ENCODE peak calls at places on chromosomes 13 and 19, in nine cellular contexts. One of them, this sample, is unnamed.

GRCh38 chr13:98222081-98222554 is 45.0 kb upstream of the RNF113B start:
- DNase-seq in psoas muscle: no peak
- DNase-seq in CD8-positive, alpha-beta T cell: no peak
- DNase-seq in dorsolateral prefrontal cortex: no peak
- DNase-seq in mammary epithelial cell: no peak
- DNase-seq in uterus: no peak
- DNase-seq in ascending aorta: no peak
- DNase-seq in heart left ventricle: no peak
- DNase-seq in Panc1: no peak
- DNase-seq in this sample: no peak

GRCh38 chr13:93290503-93290902 is 63.9 kb downstream of the GPC6 start:
- DNase-seq in heart left ventricle: no peak
- DNase-seq in Panc1: no peak
- DNase-seq in uterus: no peak
- DNase-seq in CD8-positive, alpha-beta T cell: no peak
- DNase-seq in mammary epithelial cell: no peak
- DNase-seq in psoas muscle: no peak
- DNase-seq in dorsolateral prefrontal cortex: no peak
- DNase-seq in ascending aorta: no peak
- DNase-seq in this sample: no peak

GRCh38 chr19:35766571-35767104 is 8.7 kb downstream of the PROSER3 start:
- DNase-seq in dorsolateral prefrontal cortex: no peak
- DNase-seq in ascending aorta: no peak
- DNase-seq in CD8-positive, alpha-beta T cell: no peak
- DNase-seq in heart left ventricle: no peak
- DNase-seq in Panc1: no peak
- DNase-seq in mammary epithelial cell: no peak
- DNase-seq in psoas muscle: peak; percentile 11
- DNase-seq in uterus: no peak
- DNase-seq in this sample: no peak

GRCh38 chr13:97296740-97297139 is 74.6 kb downstream of the MBNL2 start:
- DNase-seq in ascending aorta: no peak
- DNase-seq in uterus: no peak
- DNase-seq in CD8-positive, alpha-beta T cell: no peak
- DNase-seq in Panc1: no peak
- DNase-seq in mammary epithelial cell: no peak
- DNase-seq in heart left ventricle: no peak
- DNase-seq in dorsolateral prefrontal cortex: no peak
- DNase-seq in psoas muscle: no peak
- DNase-seq in this sample: no peak

GRCh38 chr13:24341439-24341838 is 32.1 kb downstream of the C1QTNF9 start:
- DNase-seq in mammary epithelial cell: peak; percentile 38
- DNase-seq in uterus: no peak
- DNase-seq in psoas muscle: no peak
- DNase-seq in ascending aorta: no peak
- DNase-seq in CD8-positive, alpha-beta T cell: no peak
- DNase-seq in dorsolateral prefrontal cortex: no peak
- DNase-seq in Panc1: no peak
- DNase-seq in heart left ventricle: no peak
- DNase-seq in this sample: no peak

GRCh38 chr19:14091885-14092462 is 1.4 kb upstream of the SAMD1 start:
- DNase-seq in Panc1: no peak
- DNase-seq in CD8-positive, alpha-beta T cell: no peak
- DNase-seq in ascending aorta: no peak
- DNase-seq in heart left ventricle: no peak
- DNase-seq in psoas muscle: no peak
- DNase-seq in dorsolateral prefrontal cortex: no peak
- DNase-seq in mammary epithelial cell: no peak
- DNase-seq in uterus: no peak
- DNase-seq in this sample: no peak

GRCh38 chr19:34128558-34129250 is 43.6 kb upstream of the LSM14A start:
- DNase-seq in ascending aorta: no peak
- DNase-seq in heart left ventricle: no peak
- DNase-seq in dorsolateral prefrontal cortex: no peak
- DNase-seq in CD8-positive, alpha-beta T cell: no peak
- DNase-seq in uterus: no peak
- DNase-seq in psoas muscle: no peak
- DNase-seq in mammary epithelial cell: no peak
- DNase-seq in Panc1: no peak
- DNase-seq in this sample: no peak

GRCh38 chr13:97028441-97029299 is 34.4 kb upstream of the OXGR1 start:
- DNase-seq in psoas muscle: peak; percentile 48
- DNase-seq in Panc1: peak; percentile 35
- DNase-seq in dorsolateral prefrontal cortex: no peak
- DNase-seq in ascending aorta: peak; percentile 84
- DNase-seq in CD8-positive, alpha-beta T cell: no peak
- DNase-seq in uterus: peak; percentile 35
- DNase-seq in heart left ventricle: no peak
- DNase-seq in mammary epithelial cell: peak; percentile 41
- DNase-seq in this sample: no peak

GRCh38 chr19:47713046-47714021 is at the start of gene EHD2:
- DNase-seq in mammary epithelial cell: peak; percentile 68
- DNase-seq in ascending aorta: peak; percentile 84
- DNase-seq in uterus: peak; percentile 87
- DNase-seq in psoas muscle: peak; percentile 77
- DNase-seq in CD8-positive, alpha-beta T cell: no peak
- DNase-seq in Panc1: no peak
- DNase-seq in dorsolateral prefrontal cortex: no peak
- DNase-seq in heart left ventricle: peak; percentile 91
- DNase-seq in this sample: no peak

GRCh38 chr13:23796546-23796945 is 92.7 kb downstream of the MIPEP start:
- DNase-seq in CD8-positive, alpha-beta T cell: no peak
- DNase-seq in heart left ventricle: no peak
- DNase-seq in uterus: no peak
- DNase-seq in mammary epithelial cell: no peak
- DNase-seq in Panc1: no peak
- DNase-seq in psoas muscle: no peak
- DNase-seq in ascending aorta: no peak
- DNase-seq in dorsolateral prefrontal cortex: no peak
- DNase-seq in this sample: no peak

GRCh38 chr13:30061217-30061616 is 210.8 kb upstream of the UBL3 start:
- DNase-seq in psoas muscle: no peak
- DNase-seq in CD8-positive, alpha-beta T cell: no peak
- DNase-seq in dorsolateral prefrontal cortex: no peak
- DNase-seq in Panc1: no peak
- DNase-seq in ascending aorta: no peak
- DNase-seq in mammary epithelial cell: no peak
- DNase-seq in heart left ventricle: no peak
- DNase-seq in uterus: no peak
- DNase-seq in this sample: no peak

DNA sequence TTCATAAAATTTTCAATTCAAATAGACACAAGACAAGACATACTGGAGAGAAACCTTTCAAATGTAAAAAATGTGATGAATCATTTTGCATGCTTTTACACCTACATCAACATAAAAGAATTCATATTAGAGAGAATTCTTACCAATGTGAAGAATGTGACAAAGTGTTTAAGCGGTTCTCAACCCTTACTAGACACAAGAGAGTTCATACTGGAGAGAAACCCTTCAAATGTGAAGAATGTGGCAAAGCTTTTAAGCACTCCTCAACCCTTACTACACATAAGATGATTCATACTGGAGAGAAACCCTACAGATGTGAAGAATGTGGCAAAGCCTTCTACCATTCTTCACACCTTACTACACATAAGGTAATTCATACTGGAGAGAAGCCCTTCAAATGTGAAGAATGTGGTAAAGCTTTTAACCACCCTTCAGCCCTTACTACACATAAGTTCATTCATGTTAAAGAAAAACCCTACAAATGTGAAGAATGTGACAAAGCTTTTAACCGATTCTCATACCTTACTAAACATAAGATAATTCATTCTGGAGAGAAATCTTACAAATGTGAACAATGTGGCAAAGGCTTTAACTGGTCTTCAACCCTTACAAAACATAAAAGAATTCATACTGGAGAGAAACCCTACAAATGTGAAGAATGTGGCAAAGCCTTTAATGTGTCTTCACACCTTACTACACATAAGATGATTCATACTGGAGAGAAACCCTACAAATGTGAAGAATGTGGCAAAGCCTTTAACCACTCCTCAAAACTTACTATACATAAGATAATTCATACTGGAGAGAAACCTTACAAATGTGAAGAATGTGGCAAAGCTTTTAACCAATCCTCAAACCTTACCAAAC is 24.6 kb upstream of the ZNF431 start:
- DNase-seq in CD8-positive, alpha-beta T cell: no peak
- DNase-seq in ascending aorta: no peak
- DNase-seq in uterus: no peak
- DNase-seq in psoas muscle: no peak
- DNase-seq in heart left ventricle: no peak
- DNase-seq in mammary epithelial cell: peak; percentile 51
- DNase-seq in dorsolateral prefrontal cortex: no peak
- DNase-seq in Panc1: no peak
- DNase-seq in this sample: no peak
- H3K4me3 ChIP-seq in CD8-positive, alpha-beta T cell: no peak overlapping the region
- H3K4me3 ChIP-seq in ascending aorta: no peak overlapping the region
- H3K4me3 ChIP-seq in uterus: no peak overlapping the region
- H3K4me3 ChIP-seq in psoas muscle: no peak overlapping the region
- H3K4me3 ChIP-seq in heart left ventricle: no peak overlapping the region
- H3K4me3 ChIP-seq in mammary epithelial cell: no peak overlapping the region
- H3K4me3 ChIP-seq in dorsolateral prefrontal cortex: no peak overlapping the region
- H3K4me3 ChIP-seq in Panc1: no peak overlapping the region
- H3K4me3 ChIP-seq in this sample: no peak overlapping the region

GRCh38 chr19:40933025-40933424 is 51.0 kb upstream of the CYP2A7 start:
- DNase-seq in ascending aorta: no peak
- DNase-seq in psoas muscle: no peak
- DNase-seq in dorsolateral prefrontal cortex: no peak
- DNase-seq in mammary epithelial cell: no peak
- DNase-seq in CD8-positive, alpha-beta T cell: no peak
- DNase-seq in uterus: no peak
- DNase-seq in heart left ventricle: no peak
- DNase-seq in Panc1: no peak
- DNase-seq in this sample: no peak
- H3K27ac ChIP-seq in ascending aorta: no peak overlapping the region
- H3K27ac ChIP-seq in psoas muscle: no peak overlapping the region
- H3K27ac ChIP-seq in dorsolateral prefrontal cortex: no peak overlapping the region
- H3K27ac ChIP-seq in mammary epithelial cell: no peak overlapping the region
- H3K27ac ChIP-seq in CD8-positive, alpha-beta T cell: no peak overlapping the region
- H3K27ac ChIP-seq in uterus: no peak overlapping the region
- H3K27ac ChIP-seq in heart left ventricle: no peak overlapping the region
- H3K27ac ChIP-seq in Panc1: no peak overlapping the region
- H3K27ac ChIP-seq in this sample: no peak overlapping the region

GRCh38 chr13:21594715-21595545 is 9.0 kb downstream of the MICU2 start:
- DNase-seq in CD8-positive, alpha-beta T cell: no peak
- DNase-seq in uterus: no peak
- DNase-seq in Panc1: no peak
- DNase-seq in ascending aorta: no peak
- DNase-seq in dorsolateral prefrontal cortex: no peak
- DNase-seq in mammary epithelial cell: no peak
- DNase-seq in heart left ventricle: no peak
- DNase-seq in psoas muscle: no peak
- DNase-seq in this sample: no peak

GRCh38 chr13:21590231-21590630 is 13.7 kb downstream of the MICU2 start:
- DNase-seq in uterus: no peak
- DNase-seq in mammary epithelial cell: no peak
- DNase-seq in psoas muscle: no peak
- DNase-seq in heart left ventricle: no peak
- DNase-seq in Panc1: no peak
- DNase-seq in dorsolateral prefrontal cortex: no peak
- DNase-seq in CD8-positive, alpha-beta T cell: no peak
- DNase-seq in ascending aorta: no peak
- DNase-seq in this sample: no peak

GRCh38 chr13:21596722-21597121 is 7.2 kb downstream of the MICU2 start:
- DNase-seq in ascending aorta: no peak
- DNase-seq in uterus: no peak
- DNase-seq in mammary epithelial cell: no peak
- DNase-seq in Panc1: no peak
- DNase-seq in dorsolateral prefrontal cortex: no peak
- DNase-seq in psoas muscle: no peak
- DNase-seq in CD8-positive, alpha-beta T cell: no peak
- DNase-seq in heart left ventricle: no peak
- DNase-seq in this sample: no peak

GRCh38 chr13:21595546-21595822 is 8.5 kb downstream of the MICU2 start:
- DNase-seq in dorsolateral prefrontal cortex: no peak
- DNase-seq in uterus: no peak
- DNase-seq in ascending aorta: no peak
- DNase-seq in heart left ventricle: no peak
- DNase-seq in Panc1: no peak
- DNase-seq in mammary epithelial cell: no peak
- DNase-seq in CD8-positive, alpha-beta T cell: no peak
- DNase-seq in psoas muscle: no peak
- DNase-seq in this sample: no peak
- H3K4me3 ChIP-seq in dorsolateral prefrontal cortex: no peak overlapping the region
- H3K4me3 ChIP-seq in uterus: no peak overlapping the region
- H3K4me3 ChIP-seq in ascending aorta: no peak overlapping the region
- H3K4me3 ChIP-seq in heart left ventricle: no peak overlapping the region
- H3K4me3 ChIP-seq in Panc1: no peak overlapping the region
- H3K4me3 ChIP-seq in mammary epithelial cell: no peak overlapping the region
- H3K4me3 ChIP-seq in CD8-positive, alpha-beta T cell: no peak overlapping the region
- H3K4me3 ChIP-seq in psoas muscle: no peak overlapping the region
- H3K4me3 ChIP-seq in this sample: no peak overlapping the region

DNA sequence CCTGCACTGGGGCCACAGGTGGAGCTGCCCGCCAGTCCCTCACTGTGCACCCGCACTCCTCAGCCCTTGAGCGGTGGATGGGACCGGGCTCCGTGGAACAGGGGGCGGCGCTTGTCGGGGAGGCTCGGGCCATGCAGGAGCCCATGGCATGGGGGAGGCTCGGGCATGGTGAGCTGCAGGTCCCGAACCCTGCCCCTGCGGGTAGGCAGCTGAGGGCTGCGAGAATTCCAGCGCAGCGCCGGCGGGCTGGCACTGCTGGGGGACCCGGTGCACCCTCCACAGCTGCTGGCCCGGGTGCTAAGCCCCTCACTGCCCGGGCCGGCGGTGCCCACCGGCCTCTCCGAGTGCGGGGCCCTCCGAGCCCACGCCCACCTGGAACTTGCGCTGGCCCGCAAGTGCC is 877.5 kb upstream of the PCDH9 start:
- DNase-seq in CD8-positive, alpha-beta T cell: no peak
- DNase-seq in dorsolateral prefrontal cortex: no peak
- DNase-seq in psoas muscle: no peak
- DNase-seq in ascending aorta: peak; percentile 55
- DNase-seq in mammary epithelial cell: no peak
- DNase-seq in uterus: no peak
- DNase-seq in Panc1: no peak
- DNase-seq in heart left ventricle: peak; percentile 52
- DNase-seq in this sample: no peak
- H3K27ac ChIP-seq in CD8-positive, alpha-beta T cell: no peak overlapping the region
- H3K27ac ChIP-seq in dorsolateral prefrontal cortex: no peak overlapping the region
- H3K27ac ChIP-seq in psoas muscle: no peak overlapping the region
- H3K27ac ChIP-seq in ascending aorta: no peak overlapping the region
- H3K27ac ChIP-seq in mammary epithelial cell: no peak overlapping the region
- H3K27ac ChIP-seq in uterus: no peak overlapping the region
- H3K27ac ChIP-seq in Panc1: no peak overlapping the region
- H3K27ac ChIP-seq in heart left ventricle: no peak overlapping the region
- H3K27ac ChIP-seq in this sample: no peak overlapping the region

This sample was measured in thoracic aorta.